ENCODE peak calls at places on chromosomes 11 and 22, in eight cellular contexts. One of them, this sample, is unnamed.

GRCh38 chr22:27422442-27422841 is 379.1 kb downstream of the MN1 start:
- DNase-seq in GOT3: no peak
- DNase-seq in GM23248: no peak
- DNase-seq in SK-MEL-5: no peak
- DNase-seq in left ventricle myocardium inferior: no peak
- DNase-seq in foreskin melanocyte: no peak
- DNase-seq in GM23338: no peak
- DNase-seq in activated CD8-positive, alpha-beta T cell treated with anti-CD3 and anti-CD28 coated beads, Interleukin-2, amount 10 ng/mL, durations not matched to agents 7 days and 5 days: no peak
- DNase-seq in this sample: no peak

GRCh38 chr11:106468091-106468490 is 390.6 kb downstream of the AASDHPPT start:
- DNase-seq in GOT3: no peak
- DNase-seq in GM23248: peak
- DNase-seq in SK-MEL-5: no peak
- DNase-seq in left ventricle myocardium inferior: no peak
- DNase-seq in foreskin melanocyte: no peak
- DNase-seq in GM23338: no peak
- DNase-seq in activated CD8-positive, alpha-beta T cell treated with anti-CD3 and anti-CD28 coated beads, Interleukin-2, amount 10 ng/mL, durations not matched to agents 7 days and 5 days: no peak
- DNase-seq in this sample: no peak

GRCh38 chr22:24289781-24290181 is 19.1 kb downstream of the SPECC1L start:
- DNase-seq in GOT3: no peak
- DNase-seq in GM23248: peak
- DNase-seq in SK-MEL-5: no peak
- DNase-seq in left ventricle myocardium inferior: no peak
- DNase-seq in foreskin melanocyte: no peak
- DNase-seq in GM23338: no peak
- DNase-seq in activated CD8-positive, alpha-beta T cell treated with anti-CD3 and anti-CD28 coated beads, Interleukin-2, amount 10 ng/mL, durations not matched to agents 7 days and 5 days: no peak
- DNase-seq in this sample: no peak

GRCh38 chr22:32823024-32823730 is 21.7 kb downstream of the TIMP3 start:
- DNase-seq in GOT3: no peak
- DNase-seq in GM23248: no peak
- DNase-seq in SK-MEL-5: peak
- DNase-seq in left ventricle myocardium inferior: no peak
- DNase-seq in foreskin melanocyte: no peak
- DNase-seq in GM23338: peak
- DNase-seq in activated CD8-positive, alpha-beta T cell treated with anti-CD3 and anti-CD28 coated beads, Interleukin-2, amount 10 ng/mL, durations not matched to agents 7 days and 5 days: no peak
- DNase-seq in this sample: no peak

GRCh38 chr11:96758957-96759356 is 369.1 kb downstream of the JRKL start:
- DNase-seq in GOT3: no peak
- DNase-seq in GM23248: no peak
- DNase-seq in SK-MEL-5: no peak
- DNase-seq in left ventricle myocardium inferior: no peak
- DNase-seq in foreskin melanocyte: no peak
- DNase-seq in GM23338: no peak
- DNase-seq in activated CD8-positive, alpha-beta T cell treated with anti-CD3 and anti-CD28 coated beads, Interleukin-2, amount 10 ng/mL, durations not matched to agents 7 days and 5 days: no peak
- DNase-seq in this sample: no peak

GRCh38 chr11:134347441-134347840 is 15.7 kb downstream of the GLB1L2 start:
- DNase-seq in GOT3: no peak
- DNase-seq in GM23248: no peak
- DNase-seq in SK-MEL-5: no peak
- DNase-seq in left ventricle myocardium inferior: no peak
- DNase-seq in foreskin melanocyte: no peak
- DNase-seq in GM23338: no peak
- DNase-seq in activated CD8-positive, alpha-beta T cell treated with anti-CD3 and anti-CD28 coated beads, Interleukin-2, amount 10 ng/mL, durations not matched to agents 7 days and 5 days: no peak
- DNase-seq in this sample: no peak

GRCh38 chr11:122342089-122342749 is 226.2 kb upstream of the BLID start:
- DNase-seq in GOT3: no peak
- DNase-seq in GM23248: peak
- DNase-seq in SK-MEL-5: peak
- DNase-seq in left ventricle myocardium inferior: no peak
- DNase-seq in foreskin melanocyte: no peak
- DNase-seq in GM23338: no peak
- DNase-seq in activated CD8-positive, alpha-beta T cell treated with anti-CD3 and anti-CD28 coated beads, Interleukin-2, amount 10 ng/mL, durations not matched to agents 7 days and 5 days: no peak
- DNase-seq in this sample: peak

GRCh38 chr22:38725900-38726655 is 20.3 kb downstream of the GTPBP1 start:
- DNase-seq in GOT3: no peak
- DNase-seq in GM23248: no peak
- DNase-seq in SK-MEL-5: no peak
- DNase-seq in left ventricle myocardium inferior: no peak
- DNase-seq in foreskin melanocyte: no peak
- DNase-seq in GM23338: no peak
- DNase-seq in activated CD8-positive, alpha-beta T cell treated with anti-CD3 and anti-CD28 coated beads, Interleukin-2, amount 10 ng/mL, durations not matched to agents 7 days and 5 days: no peak
- DNase-seq in this sample: no peak

GRCh38 chr22:42001127-42001526 is 2.5 kb downstream of the WBP2NL start:
- DNase-seq in GOT3: no peak
- DNase-seq in GM23248: peak
- DNase-seq in SK-MEL-5: no peak
- DNase-seq in left ventricle myocardium inferior: no peak
- DNase-seq in foreskin melanocyte: no peak
- DNase-seq in GM23338: no peak
- DNase-seq in activated CD8-positive, alpha-beta T cell treated with anti-CD3 and anti-CD28 coated beads, Interleukin-2, amount 10 ng/mL, durations not matched to agents 7 days and 5 days: no peak
- DNase-seq in this sample: no peak

GRCh38 chr22:46934746-46935491 is 172.5 kb downstream of the TBC1D22A start:
- DNase-seq in GOT3: peak
- DNase-seq in GM23248: peak
- DNase-seq in SK-MEL-5: peak
- DNase-seq in left ventricle myocardium inferior: no peak
- DNase-seq in foreskin melanocyte: no peak
- DNase-seq in GM23338: no peak
- DNase-seq in activated CD8-positive, alpha-beta T cell treated with anti-CD3 and anti-CD28 coated beads, Interleukin-2, amount 10 ng/mL, durations not matched to agents 7 days and 5 days: peak
- DNase-seq in this sample: peak

GRCh38 chr11:65992056-65992455 is 9.9 kb downstream of the EIF1AD start:
- DNase-seq in GOT3: no peak
- DNase-seq in GM23248: no peak
- DNase-seq in SK-MEL-5: no peak
- DNase-seq in left ventricle myocardium inferior: no peak
- DNase-seq in foreskin melanocyte: no peak
- DNase-seq in GM23338: no peak
- DNase-seq in activated CD8-positive, alpha-beta T cell treated with anti-CD3 and anti-CD28 coated beads, Interleukin-2, amount 10 ng/mL, durations not matched to agents 7 days and 5 days: no peak
- DNase-seq in this sample: no peak

GRCh38 chr11:103007521-103007920 is 52.0 kb upstream of the MMP13 start:
- DNase-seq in GOT3: no peak
- DNase-seq in GM23248: peak
- DNase-seq in SK-MEL-5: no peak
- DNase-seq in left ventricle myocardium inferior: no peak
- DNase-seq in foreskin melanocyte: no peak
- DNase-seq in GM23338: no peak
- DNase-seq in activated CD8-positive, alpha-beta T cell treated with anti-CD3 and anti-CD28 coated beads, Interleukin-2, amount 10 ng/mL, durations not matched to agents 7 days and 5 days: no peak
- DNase-seq in this sample: no peak

GRCh38 chr11:112555491-112556364 is 295.1 kb upstream of the PLET1 start:
- DNase-seq in GOT3: no peak
- DNase-seq in GM23248: peak
- DNase-seq in SK-MEL-5: peak
- DNase-seq in left ventricle myocardium inferior: peak
- DNase-seq in foreskin melanocyte: no peak
- DNase-seq in GM23338: peak
- DNase-seq in activated CD8-positive, alpha-beta T cell treated with anti-CD3 and anti-CD28 coated beads, Interleukin-2, amount 10 ng/mL, durations not matched to agents 7 days and 5 days: peak
- DNase-seq in this sample: peak

GRCh38 chr11:6414874-6415328 is 4.0 kb downstream of the APBB1 start:
- DNase-seq in GOT3: no peak
- DNase-seq in GM23248: no peak
- DNase-seq in SK-MEL-5: peak
- DNase-seq in left ventricle myocardium inferior: no peak
- DNase-seq in foreskin melanocyte: peak
- DNase-seq in GM23338: no peak
- DNase-seq in activated CD8-positive, alpha-beta T cell treated with anti-CD3 and anti-CD28 coated beads, Interleukin-2, amount 10 ng/mL, durations not matched to agents 7 days and 5 days: peak
- DNase-seq in this sample: no peak

GRCh38 chr11:45816614-45817013 is 11.7 kb downstream of the SLC35C1 start:
- DNase-seq in GOT3: no peak
- DNase-seq in GM23248: no peak
- DNase-seq in SK-MEL-5: no peak
- DNase-seq in left ventricle myocardium inferior: no peak
- DNase-seq in foreskin melanocyte: no peak
- DNase-seq in GM23338: peak
- DNase-seq in activated CD8-positive, alpha-beta T cell treated with anti-CD3 and anti-CD28 coated beads, Interleukin-2, amount 10 ng/mL, durations not matched to agents 7 days and 5 days: no peak
- DNase-seq in this sample: no peak

GRCh38 chr11:125932301-125932700 is 13.5 kb upstream of the VSIG10L2 start:
- DNase-seq in GOT3: no peak
- DNase-seq in GM23248: no peak
- DNase-seq in SK-MEL-5: no peak
- DNase-seq in left ventricle myocardium inferior: no peak
- DNase-seq in foreskin melanocyte: no peak
- DNase-seq in GM23338: no peak
- DNase-seq in activated CD8-positive, alpha-beta T cell treated with anti-CD3 and anti-CD28 coated beads, Interleukin-2, amount 10 ng/mL, durations not matched to agents 7 days and 5 days: no peak
- DNase-seq in this sample: no peak